ENCODE peak calls at places on chromosomes 7 and 10, in nine cellular contexts. One of them, this sample, is unnamed.

GRCh38 chr10:22648547-22648961 is 65.8 kb downstream of the PIP4K2A start:
- DNase-seq in HFF-Myc: peak
- DNase-seq in CD8-positive, alpha-beta T cell: no peak
- DNase-seq in pancreas: no peak
- DNase-seq in NB4: no peak
- DNase-seq in right lobe of liver: no peak
- DNase-seq in PC-9: no peak
- DNase-seq in WTC11: no peak
- DNase-seq in A549: no peak
- DNase-seq in this sample: no peak

GRCh38 chr10:95451150-95451549 is 110.0 kb downstream of the SORBS1 start:
- DNase-seq in NB4: no peak
- DNase-seq in CD8-positive, alpha-beta T cell: no peak
- DNase-seq in WTC11: no peak
- DNase-seq in A549: no peak
- DNase-seq in HFF-Myc: no peak
- DNase-seq in pancreas: no peak
- DNase-seq in PC-9: no peak
- DNase-seq in right lobe of liver: no peak
- DNase-seq in this sample: no peak

GRCh38 chr7:78148166-78148894 is 349.8 kb downstream of the PHTF2 start:
- DNase-seq in WTC11: no peak
- DNase-seq in HFF-Myc: no peak
- DNase-seq in NB4: no peak
- DNase-seq in right lobe of liver: no peak
- DNase-seq in pancreas: no peak
- DNase-seq in A549: no peak
- DNase-seq in PC-9: no peak
- DNase-seq in CD8-positive, alpha-beta T cell: no peak
- DNase-seq in this sample: no peak

GRCh38 chr7:988426-988911 is 5.5 kb downstream of the CYP2W1 start:
- DNase-seq in right lobe of liver: no peak
- DNase-seq in HFF-Myc: no peak
- DNase-seq in A549: no peak
- DNase-seq in NB4: no peak
- DNase-seq in PC-9: no peak
- DNase-seq in WTC11: no peak
- DNase-seq in pancreas: no peak
- DNase-seq in CD8-positive, alpha-beta T cell: no peak
- DNase-seq in this sample: no peak

GRCh38 chr7:19369182-19369581 is 224.0 kb upstream of the FERD3L start:
- DNase-seq in CD8-positive, alpha-beta T cell: no peak
- DNase-seq in HFF-Myc: no peak
- DNase-seq in A549: no peak
- DNase-seq in PC-9: no peak
- DNase-seq in right lobe of liver: no peak
- DNase-seq in NB4: no peak
- DNase-seq in pancreas: no peak
- DNase-seq in WTC11: no peak
- DNase-seq in this sample: no peak

GRCh38 chr10:6114758-6115410 is 26.1 kb downstream of the RBM17 start:
- DNase-seq in CD8-positive, alpha-beta T cell: no peak
- DNase-seq in pancreas: peak
- DNase-seq in HFF-Myc: peak
- DNase-seq in PC-9: no peak
- DNase-seq in WTC11: no peak
- DNase-seq in A549: peak
- DNase-seq in NB4: no peak
- DNase-seq in right lobe of liver: no peak
- DNase-seq in this sample: no peak

GRCh38 chr7:31054608-31055273 is 2.6 kb downstream of the ADCYAP1R1 start:
- DNase-seq in PC-9: no peak
- DNase-seq in HFF-Myc: no peak
- DNase-seq in CD8-positive, alpha-beta T cell: no peak
- DNase-seq in pancreas: no peak
- DNase-seq in NB4: no peak
- DNase-seq in right lobe of liver: no peak
- DNase-seq in WTC11: no peak
- DNase-seq in A549: no peak
- DNase-seq in this sample: no peak

GRCh38 chr7:112537822-112538221 is 57.0 kb downstream of the LSMEM1 start:
- DNase-seq in PC-9: no peak
- DNase-seq in NB4: no peak
- DNase-seq in CD8-positive, alpha-beta T cell: no peak
- DNase-seq in WTC11: no peak
- DNase-seq in HFF-Myc: no peak
- DNase-seq in A549: no peak
- DNase-seq in pancreas: no peak
- DNase-seq in right lobe of liver: no peak
- DNase-seq in this sample: no peak

GRCh38 chr10:86824151-86824550 is 67.7 kb downstream of the BMPR1A start:
- DNase-seq in A549: no peak
- DNase-seq in PC-9: no peak
- DNase-seq in pancreas: no peak
- DNase-seq in HFF-Myc: no peak
- DNase-seq in right lobe of liver: no peak
- DNase-seq in NB4: no peak
- DNase-seq in CD8-positive, alpha-beta T cell: no peak
- DNase-seq in WTC11: no peak
- DNase-seq in this sample: no peak

GRCh38 chr7:83457022-83457892 is 191.7 kb downstream of the SEMA3E start:
- DNase-seq in right lobe of liver: no peak
- DNase-seq in WTC11: no peak
- DNase-seq in A549: no peak
- DNase-seq in CD8-positive, alpha-beta T cell: no peak
- DNase-seq in pancreas: no peak
- DNase-seq in HFF-Myc: no peak
- DNase-seq in NB4: no peak
- DNase-seq in PC-9: no peak
- DNase-seq in this sample: no peak

GRCh38 chr7:155865830-155866545 is 53.7 kb upstream of the SHH start:
- DNase-seq in HFF-Myc: no peak
- DNase-seq in right lobe of liver: no peak
- DNase-seq in PC-9: no peak
- DNase-seq in CD8-positive, alpha-beta T cell: no peak
- DNase-seq in A549: no peak
- DNase-seq in NB4: no peak
- DNase-seq in pancreas: peak
- DNase-seq in WTC11: no peak
- DNase-seq in this sample: no peak

GRCh38 chr7:423312-424260 is 96.1 kb downstream of the PDGFA start:
- DNase-seq in NB4: no peak
- DNase-seq in pancreas: no peak
- DNase-seq in HFF-Myc: no peak
- DNase-seq in PC-9: no peak
- DNase-seq in WTC11: peak
- DNase-seq in A549: no peak
- DNase-seq in right lobe of liver: peak
- DNase-seq in CD8-positive, alpha-beta T cell: no peak
- DNase-seq in this sample: no peak

GRCh38 chr7:116464375-116464774 is 35.2 kb upstream of the CAV2 start:
- DNase-seq in NB4: no peak
- DNase-seq in HFF-Myc: no peak
- DNase-seq in CD8-positive, alpha-beta T cell: no peak
- DNase-seq in A549: peak
- DNase-seq in PC-9: no peak
- DNase-seq in pancreas: no peak
- DNase-seq in right lobe of liver: no peak
- DNase-seq in WTC11: no peak
- DNase-seq in this sample: no peak

GRCh38 chr10:22850541-22850940 is 77.3 kb upstream of the ARMC3 start:
- DNase-seq in A549: no peak
- DNase-seq in PC-9: no peak
- DNase-seq in CD8-positive, alpha-beta T cell: no peak
- DNase-seq in HFF-Myc: no peak
- DNase-seq in right lobe of liver: no peak
- DNase-seq in WTC11: no peak
- DNase-seq in pancreas: no peak
- DNase-seq in NB4: no peak
- DNase-seq in this sample: no peak

GRCh38 chr7:137086896-137087295 is 218.4 kb downstream of the CHRM2 start:
- DNase-seq in WTC11: no peak
- DNase-seq in PC-9: no peak
- DNase-seq in right lobe of liver: no peak
- DNase-seq in HFF-Myc: no peak
- DNase-seq in NB4: no peak
- DNase-seq in A549: no peak
- DNase-seq in pancreas: no peak
- DNase-seq in CD8-positive, alpha-beta T cell: no peak
- DNase-seq in this sample: no peak

GRCh38 chr7:137097111-137097510 is 228.7 kb downstream of the CHRM2 start:
- DNase-seq in A549: no peak
- DNase-seq in CD8-positive, alpha-beta T cell: no peak
- DNase-seq in WTC11: no peak
- DNase-seq in HFF-Myc: no peak
- DNase-seq in right lobe of liver: no peak
- DNase-seq in PC-9: no peak
- DNase-seq in pancreas: no peak
- DNase-seq in NB4: no peak
- DNase-seq in this sample: no peak

GRCh38 chr7:137093198-137093597 is 224.7 kb downstream of the CHRM2 start:
- DNase-seq in pancreas: no peak
- DNase-seq in PC-9: no peak
- DNase-seq in NB4: no peak
- DNase-seq in HFF-Myc: no peak
- DNase-seq in CD8-positive, alpha-beta T cell: no peak
- DNase-seq in right lobe of liver: no peak
- DNase-seq in WTC11: no peak
- DNase-seq in A549: no peak
- DNase-seq in this sample: no peak

GRCh38 chr7:137096607-137097006 is 228.2 kb downstream of the CHRM2 start:
- DNase-seq in NB4: no peak
- DNase-seq in right lobe of liver: no peak
- DNase-seq in CD8-positive, alpha-beta T cell: no peak
- DNase-seq in PC-9: no peak
- DNase-seq in HFF-Myc: peak
- DNase-seq in pancreas: no peak
- DNase-seq in WTC11: no peak
- DNase-seq in A549: no peak
- DNase-seq in this sample: no peak

DNA sequence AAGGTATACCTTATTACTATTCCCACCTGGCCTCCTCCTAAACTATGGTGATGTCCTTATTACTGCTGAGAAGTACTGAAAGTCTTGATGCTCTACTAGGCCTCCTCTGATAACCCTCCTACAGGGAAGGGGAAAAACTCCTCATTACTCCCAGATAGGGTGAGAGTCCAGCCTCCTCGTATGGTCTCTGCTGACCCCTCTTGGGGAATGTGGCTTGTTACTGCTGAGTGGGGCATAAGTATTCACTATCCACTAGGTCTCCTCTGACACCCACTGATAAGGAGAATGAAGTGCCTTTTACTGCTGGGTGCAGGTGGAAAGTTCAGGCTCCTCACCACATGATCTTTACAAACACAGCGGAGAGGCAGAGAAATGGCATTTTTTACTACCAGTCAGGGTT is 222.9 kb downstream of the CHRM2 start:
- DNase-seq in WTC11: peak
- DNase-seq in right lobe of liver: no peak
- DNase-seq in PC-9: no peak
- DNase-seq in CD8-positive, alpha-beta T cell: no peak
- DNase-seq in pancreas: no peak
- DNase-seq in NB4: peak
- DNase-seq in A549: no peak
- DNase-seq in HFF-Myc: no peak
- DNase-seq in this sample: no peak
- TF ChIP-seq CTCF in WTC11: no peak
- TF ChIP-seq CTCF in right lobe of liver: no peak
- TF ChIP-seq CTCF in PC-9: no peak
- TF ChIP-seq CTCF in CD8-positive, alpha-beta T cell: no peak
- TF ChIP-seq CTCF in pancreas: no peak
- TF ChIP-seq CTCF in NB4: no peak
- TF ChIP-seq CTCF in A549: no peak
- TF ChIP-seq CTCF in HFF-Myc: peak
- TF ChIP-seq CTCF in this sample: no peak

GRCh38 chr10:75226656-75227055 is 9.1 kb downstream of the COMTD1 start:
- DNase-seq in A549: no peak
- DNase-seq in HFF-Myc: no peak
- DNase-seq in right lobe of liver: no peak
- DNase-seq in NB4: no peak
- DNase-seq in WTC11: peak
- DNase-seq in PC-9: no peak
- DNase-seq in CD8-positive, alpha-beta T cell: no peak
- DNase-seq in pancreas: no peak
- DNase-seq in this sample: no peak
- TF ChIP-seq CTCF in A549: no peak
- TF ChIP-seq CTCF in HFF-Myc: no peak
- TF ChIP-seq CTCF in right lobe of liver: no peak
- TF ChIP-seq CTCF in NB4: no peak
- TF ChIP-seq CTCF in WTC11: no peak
- TF ChIP-seq CTCF in PC-9: no peak
- TF ChIP-seq CTCF in CD8-positive, alpha-beta T cell: no peak
- TF ChIP-seq CTCF in pancreas: no peak
- TF ChIP-seq CTCF in this sample: no peak

GRCh38 chr7:43454936-43455518 is 127.9 kb upstream of the STK17A start:
- DNase-seq in HFF-Myc: peak
- DNase-seq in NB4: peak
- DNase-seq in A549: peak
- DNase-seq in PC-9: peak
- DNase-seq in pancreas: no peak
- DNase-seq in CD8-positive, alpha-beta T cell: no peak
- DNase-seq in WTC11: no peak
- DNase-seq in right lobe of liver: no peak
- DNase-seq in this sample: no peak
- TF ChIP-seq CTCF in HFF-Myc: peak
- TF ChIP-seq CTCF in NB4: no peak
- TF ChIP-seq CTCF in A549: peak
- TF ChIP-seq CTCF in PC-9: peak
- TF ChIP-seq CTCF in pancreas: peak
- TF ChIP-seq CTCF in CD8-positive, alpha-beta T cell: peak
- TF ChIP-seq CTCF in WTC11: peak
- TF ChIP-seq CTCF in right lobe of liver: peak
- TF ChIP-seq CTCF in this sample: peak

GRCh38 chr10:71284544-71285179 is 34.4 kb upstream of the SLC29A3 start:
- DNase-seq in right lobe of liver: no peak
- DNase-seq in WTC11: no peak
- DNase-seq in HFF-Myc: no peak
- DNase-seq in pancreas: no peak
- DNase-seq in PC-9: no peak
- DNase-seq in CD8-positive, alpha-beta T cell: no peak
- DNase-seq in NB4: no peak
- DNase-seq in A549: no peak
- DNase-seq in this sample: no peak

GRCh38 chr10:71286521-71287294 is 32.4 kb upstream of the SLC29A3 start:
- DNase-seq in right lobe of liver: no peak
- DNase-seq in PC-9: no peak
- DNase-seq in HFF-Myc: no peak
- DNase-seq in NB4: no peak
- DNase-seq in WTC11: no peak
- DNase-seq in CD8-positive, alpha-beta T cell: no peak
- DNase-seq in pancreas: no peak
- DNase-seq in A549: no peak
- DNase-seq in this sample: no peak

GRCh38 chr10:71285986-71286385 is 33.1 kb upstream of the SLC29A3 start:
- DNase-seq in WTC11: no peak
- DNase-seq in PC-9: no peak
- DNase-seq in pancreas: no peak
- DNase-seq in A549: no peak
- DNase-seq in CD8-positive, alpha-beta T cell: no peak
- DNase-seq in right lobe of liver: no peak
- DNase-seq in NB4: no peak
- DNase-seq in HFF-Myc: no peak
- DNase-seq in this sample: no peak

GRCh38 chr10:71283410-71283809 is 35.6 kb upstream of the SLC29A3 start:
- DNase-seq in A549: no peak
- DNase-seq in PC-9: no peak
- DNase-seq in HFF-Myc: no peak
- DNase-seq in pancreas: no peak
- DNase-seq in WTC11: no peak
- DNase-seq in CD8-positive, alpha-beta T cell: no peak
- DNase-seq in right lobe of liver: no peak
- DNase-seq in NB4: no peak
- DNase-seq in this sample: no peak

GRCh38 chr10:71285180-71285545 is 33.9 kb upstream of the SLC29A3 start:
- DNase-seq in pancreas: peak
- DNase-seq in WTC11: peak
- DNase-seq in NB4: peak
- DNase-seq in right lobe of liver: peak
- DNase-seq in PC-9: peak
- DNase-seq in A549: peak
- DNase-seq in CD8-positive, alpha-beta T cell: peak
- DNase-seq in HFF-Myc: no peak
- DNase-seq in this sample: peak
- TF ChIP-seq CTCF in pancreas: peak
- TF ChIP-seq CTCF in WTC11: peak
- TF ChIP-seq CTCF in NB4: peak
- TF ChIP-seq CTCF in right lobe of liver: peak
- TF ChIP-seq CTCF in PC-9: peak
- TF ChIP-seq CTCF in A549: peak
- TF ChIP-seq CTCF in CD8-positive, alpha-beta T cell: peak
- TF ChIP-seq CTCF in HFF-Myc: peak
- TF ChIP-seq CTCF in this sample: peak

This sample was measured in glutamatergic neuron.